ENCODE peak calls at places on chromosomes 1 and 21, in five cellular contexts. One of them, this sample, is unnamed.

GRCh38 chr21:22791986-22792560 is 1793.9 kb downstream of the NCAM2 start:
- DNase-seq in heart left ventricle: no peak
- DNase-seq in A549: peak
- DNase-seq in body of pancreas: peak
- DNase-seq in WERI-Rb-1: peak
- DNase-seq in this sample: no peak

GRCh38 chr21:44294391-44295162 is 5.3 kb upstream of the PFKL start:
- DNase-seq in heart left ventricle: peak
- DNase-seq in body of pancreas: peak
- DNase-seq in WERI-Rb-1: no peak
- DNase-seq in A549: no peak
- DNase-seq in this sample: no peak

GRCh38 chr1:39955547-39956539 is 898 bp downstream of the MFSD2A start:
- DNase-seq in heart left ventricle: no peak
- DNase-seq in body of pancreas: peak
- DNase-seq in A549: peak
- DNase-seq in WERI-Rb-1: peak
- DNase-seq in this sample: no peak

GRCh38 chr1:154910851-154911250 is 25.7 kb downstream of the PMVK start:
- DNase-seq in heart left ventricle: no peak
- DNase-seq in A549: no peak
- DNase-seq in body of pancreas: no peak
- DNase-seq in WERI-Rb-1: no peak
- DNase-seq in this sample: no peak

GRCh38 chr21:16424331-16424749 is 694.6 kb downstream of the USP25 start:
- DNase-seq in body of pancreas: no peak
- DNase-seq in WERI-Rb-1: no peak
- DNase-seq in A549: peak
- DNase-seq in heart left ventricle: no peak
- DNase-seq in this sample: peak

GRCh38 chr1:184222561-184223157 is 164.2 kb upstream of the C1orf21 start:
- DNase-seq in heart left ventricle: peak
- DNase-seq in body of pancreas: peak
- DNase-seq in A549: peak
- DNase-seq in WERI-Rb-1: peak
- DNase-seq in this sample: no peak

GRCh38 chr1:222247081-222247480 is 300.8 kb downstream of the HHIPL2 start:
- DNase-seq in heart left ventricle: no peak
- DNase-seq in A549: no peak
- DNase-seq in body of pancreas: no peak
- DNase-seq in WERI-Rb-1: no peak
- DNase-seq in this sample: no peak

GRCh38 chr1:52534928-52535764 is 17.7 kb downstream of the TUT4 start:
- DNase-seq in body of pancreas: no peak
- DNase-seq in heart left ventricle: no peak
- DNase-seq in A549: no peak
- DNase-seq in WERI-Rb-1: no peak
- DNase-seq in this sample: no peak

GRCh38 chr1:218351617-218352438 is 6.7 kb downstream of the TGFB2 start:
- DNase-seq in heart left ventricle: no peak
- DNase-seq in body of pancreas: no peak
- DNase-seq in WERI-Rb-1: no peak
- DNase-seq in A549: peak
- DNase-seq in this sample: no peak

GRCh38 chr1:21703318-21703963 is 34.3 kb upstream of the RAP1GAP start:
- DNase-seq in body of pancreas: no peak
- DNase-seq in A549: peak
- DNase-seq in heart left ventricle: no peak
- DNase-seq in WERI-Rb-1: peak
- DNase-seq in this sample: no peak

GRCh38 chr1:235009561-235010306 is 118.9 kb downstream of the TOMM20 start:
- DNase-seq in heart left ventricle: no peak
- DNase-seq in WERI-Rb-1: no peak
- DNase-seq in body of pancreas: no peak
- DNase-seq in A549: no peak
- DNase-seq in this sample: no peak

GRCh38 chr1:91798741-91799140 is 87.2 kb downstream of the TGFBR3 start:
- DNase-seq in A549: no peak
- DNase-seq in heart left ventricle: no peak
- DNase-seq in WERI-Rb-1: no peak
- DNase-seq in body of pancreas: no peak
- DNase-seq in this sample: no peak
- H3K27ac ChIP-seq in A549: no peak
- H3K27ac ChIP-seq in heart left ventricle: peak
- H3K27ac ChIP-seq in WERI-Rb-1: no peak
- H3K27ac ChIP-seq in body of pancreas: no peak
- H3K27ac ChIP-seq in this sample: no peak

GRCh38 chr1:15543589-15544568 is 17.2 kb downstream of the DNAJC16 start:
- DNase-seq in heart left ventricle: no peak
- DNase-seq in WERI-Rb-1: no peak
- DNase-seq in A549: no peak
- DNase-seq in body of pancreas: no peak
- DNase-seq in this sample: peak
- H3K27ac ChIP-seq in heart left ventricle: no peak
- H3K27ac ChIP-seq in WERI-Rb-1: no peak
- H3K27ac ChIP-seq in A549: no peak
- H3K27ac ChIP-seq in body of pancreas: no peak
- H3K27ac ChIP-seq in this sample: peak

GRCh38 chr1:156707027-156707426 is 1.6 kb upstream of the CRABP2 start:
- DNase-seq in WERI-Rb-1: no peak
- DNase-seq in A549: no peak
- DNase-seq in body of pancreas: no peak
- DNase-seq in heart left ventricle: no peak
- DNase-seq in this sample: no peak
- H3K27ac ChIP-seq in WERI-Rb-1: peak
- H3K27ac ChIP-seq in A549: no peak
- H3K27ac ChIP-seq in body of pancreas: no peak
- H3K27ac ChIP-seq in heart left ventricle: peak
- H3K27ac ChIP-seq in this sample: no peak

DNA sequence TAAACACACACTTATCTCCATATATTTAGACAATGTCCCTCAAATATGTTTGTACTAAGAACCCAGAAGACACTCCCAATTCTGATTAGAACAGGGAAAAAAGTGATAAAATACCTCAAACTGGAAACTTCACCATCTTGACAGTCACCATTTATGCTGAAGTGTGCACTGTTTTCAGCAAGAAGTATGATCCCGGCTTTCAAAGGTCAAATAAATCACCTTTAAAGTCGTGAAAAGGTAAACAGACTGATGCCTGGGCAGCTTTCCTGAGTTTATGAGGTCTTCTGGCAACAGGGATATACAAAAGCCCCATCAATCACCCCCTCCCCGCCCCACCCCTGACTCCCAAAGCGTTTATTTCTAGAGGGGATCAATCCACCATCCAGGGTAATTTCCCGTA is 37.9 kb downstream of the HLX start:
- DNase-seq in A549: no peak
- DNase-seq in heart left ventricle: no peak
- DNase-seq in WERI-Rb-1: no peak
- DNase-seq in body of pancreas: no peak
- DNase-seq in this sample: no peak
- H3K27ac ChIP-seq in A549: no peak
- H3K27ac ChIP-seq in heart left ventricle: no peak
- H3K27ac ChIP-seq in WERI-Rb-1: no peak
- H3K27ac ChIP-seq in body of pancreas: no peak
- H3K27ac ChIP-seq in this sample: no peak

DNA sequence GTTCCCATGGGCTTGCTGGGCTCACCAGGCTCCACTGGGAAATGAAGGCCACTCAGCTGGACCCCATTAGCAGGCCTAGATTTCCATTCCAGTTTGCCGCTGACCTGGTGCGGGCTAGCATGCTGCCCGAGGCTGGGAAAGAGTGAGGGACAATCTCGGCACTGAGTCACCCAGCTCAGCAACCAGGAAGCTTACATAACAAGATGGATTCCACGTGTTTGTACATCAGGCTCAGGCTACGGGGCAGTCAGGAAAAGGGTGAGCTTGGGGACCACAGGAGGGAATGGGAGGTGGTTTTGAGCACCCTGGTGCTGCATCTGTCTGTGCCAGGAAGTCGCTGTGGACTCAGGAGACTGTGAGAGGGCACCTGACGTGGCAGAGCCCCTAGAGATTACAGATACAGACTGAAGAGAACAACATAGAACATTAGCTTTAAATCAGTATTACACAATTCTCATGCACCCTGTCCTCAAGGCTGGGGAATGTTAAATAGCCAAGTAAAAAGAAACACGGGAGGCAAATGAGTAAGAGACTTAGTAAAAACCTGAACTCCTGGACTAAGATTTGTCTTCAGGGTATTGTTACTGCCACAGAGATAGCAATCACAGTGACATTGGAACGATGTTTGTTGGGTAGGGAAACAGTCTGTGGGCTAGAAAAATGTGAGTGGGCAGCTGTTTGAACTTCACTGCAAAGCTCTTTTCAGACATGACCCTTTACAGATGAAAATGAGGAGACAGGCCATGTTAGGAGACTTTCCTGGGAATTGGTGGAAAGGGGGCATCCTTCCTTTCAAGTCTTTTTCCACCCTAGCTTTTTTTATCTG is 51.1 kb downstream of the GLUL start:
- DNase-seq in heart left ventricle: no peak
- DNase-seq in A549: no peak
- DNase-seq in body of pancreas: peak
- DNase-seq in WERI-Rb-1: no peak
- DNase-seq in this sample: no peak
- H3K27ac ChIP-seq in heart left ventricle: no peak
- H3K27ac ChIP-seq in A549: no peak
- H3K27ac ChIP-seq in body of pancreas: no peak
- H3K27ac ChIP-seq in WERI-Rb-1: no peak
- H3K27ac ChIP-seq in this sample: no peak